ENCODE peak calls at places on chromosomes 7 and 10, in eight cellular contexts. P, R, V, W, U, M, A and D are unnamed samples.

GRCh38 chr10:35640474-35640873 is 1.6 kb downstream of the FZD8 start:
- DNase-seq in R (no peak), U (peak; percentile 92), W (no peak), P (peak; percentile 43), A (no peak), M (no peak), V (peak; percentile 57), D (no peak)

GRCh38 chr7:23530901-23531793 is 634 bp downstream of the TRA2A start:
- DNase-seq in R (peak; percentile 38), P (peak; percentile 56), U (peak; percentile 72), A (no peak), V (peak; percentile 66), M (peak; percentile 60), W (no peak), D (no peak)

GRCh38 chr10:101672536-101672935 is 22.4 kb downstream of the FBXW4 start:
- DNase-seq in M (no peak), R (no peak), A (no peak), V (no peak), W (no peak), U (no peak), P (no peak), D (no peak)

GRCh38 chr7:107694395-107694794 is 33.8 kb downstream of the SLC26A4 start:
- DNase-seq in W (no peak), A (no peak), P (no peak), M (no peak), V (no peak), U (no peak), R (no peak), D (no peak)

GRCh38 chr7:44439933-44440332 is 50.5 kb downstream of the NUDCD3 start:
- DNase-seq in W (no peak), R (no peak), M (no peak), U (no peak), V (no peak), A (no peak), P (no peak), D (no peak)

GRCh38 chr10:3853547-3853989 is 68.6 kb upstream of the KLF6 start:
- DNase-seq in P (peak; percentile 49), A (no peak), V (no peak), W (peak; percentile 59), M (no peak), R (no peak), U (no peak), D (no peak)

GRCh38 chr7:84022686-84023308 is 171.8 kb downstream of the SEMA3A start:
- DNase-seq in U (no peak), P (no peak), R (no peak), W (no peak), V (no peak), M (no peak), A (no peak), D (no peak)

GRCh38 chr10:18988338-18988737 is 60.3 kb upstream of the MALRD1 start:
- DNase-seq in V (no peak), U (no peak), W (no peak), A (no peak), M (no peak), R (no peak), P (no peak), D (no peak)

GRCh38 chr10:119616879-119617580 is 20.3 kb upstream of the TIAL1 start:
- DNase-seq in A (no peak), U (no peak), P (no peak), M (no peak), W (no peak), V (no peak), R (no peak), D (no peak)

GRCh38 chr7:152899482-152900166 is 140.1 kb downstream of the ACTR3B start:
- DNase-seq in W (no peak), U (no peak), M (no peak), A (no peak), R (no peak), P (no peak), V (no peak), D (no peak)

GRCh38 chr10:95755511-95756004 is 405 bp upstream of the ENTPD1 start:
- DNase-seq in W (no peak), P (no peak), R (no peak), V (peak; percentile 82), A (no peak), M (no peak), U (peak; percentile 15), D (no peak)

GRCh38 chr10:132179551-132180392 is 7.0 kb upstream of the DPYSL4 start:
- DNase-seq in A (no peak), M (no peak), P (no peak), R (no peak), V (no peak), W (no peak), U (no peak), D (no peak)

GRCh38 chr7:128022631-128023532 is 8.4 kb downstream of the LRRC4 start:
- DNase-seq in R (no peak), V (no peak), P (peak; percentile 27), A (no peak), W (peak; percentile 43), M (no peak), U (no peak), D (no peak)

GRCh38 chr10:102227050-102227449 is 951 bp downstream of the ELOVL3 start:
- DNase-seq in M (no peak), R (no peak), U (no peak), P (no peak), W (no peak), A (no peak), V (no peak), D (peak; percentile 33)

GRCh38 chr7:158919686-158920085 is 63.3 kb downstream of the DYNC2I1 start:
- DNase-seq in V (no peak), A (no peak), M (no peak), R (no peak), P (no peak), W (no peak), U (no peak), D (no peak)

GRCh38 chr7:87131806-87132205 is 20.4 kb upstream of the DMTF1 start:
- DNase-seq in P (no peak), W (no peak), V (no peak), A (no peak), U (no peak), R (no peak), M (no peak), D (no peak)

GRCh38 chr10:16944081-16944922 is 127.1 kb upstream of the RSU1 start:
- DNase-seq in M (no peak), U (no peak), P (no peak), A (no peak), V (no peak), R (no peak), W (peak; percentile 85), D (no peak)

GRCh38 chr7:44988718-44989117 is 9.9 kb upstream of the MYO1G start:
- DNase-seq in U (no peak), W (no peak), P (no peak), V (no peak), R (no peak), A (no peak), M (no peak), D (no peak)

GRCh38 chr10:114300036-114300645 is 61.1 kb downstream of the VWA2 start:
- DNase-seq in P (no peak), W (no peak), U (no peak), M (no peak), A (no peak), V (no peak), R (no peak), D (no peak)

GRCh38 chr7:25597881-25598456 is 369.7 kb upstream of the NPVF start:
- DNase-seq in M (no peak), W (no peak), V (peak; percentile 79), U (no peak), P (no peak), R (no peak), A (no peak), D (no peak)

GRCh38 chr10:35940067-35940989 is 298.2 kb upstream of the FZD8 start:
- DNase-seq in V (no peak), U (peak; percentile 30), M (no peak), A (no peak), R (no peak), P (no peak), W (no peak), D (no peak)

GRCh38 chr10:122044713-122045112 is 55.8 kb downstream of the TACC2 start:
- DNase-seq in M (no peak), U (peak; percentile 53), A (no peak), R (no peak), P (peak; percentile 17), V (no peak), W (no peak), D (no peak)

GRCh38 chr7:107446531-107446930 is 23.3 kb upstream of the GPR22 start:
- DNase-seq in P (peak; percentile 53), R (no peak), A (no peak), U (no peak), W (no peak), M (no peak), V (no peak), D (no peak)

GRCh38 chr10:108784534-108784933 is 1138.8 kb downstream of the XPNPEP1 start:
- DNase-seq in R (no peak), V (no peak), M (no peak), A (no peak), P (no peak), U (no peak), W (no peak), D (no peak)

GRCh38 chr10:84335516-84335915 is 7.1 kb downstream of the CCSER2 start:
- DNase-seq in W (no peak), U (no peak), V (peak; percentile 25), A (no peak), P (no peak), M (no peak), R (no peak), D (no peak)

GRCh38 chr7:132076301-132077049 is 499.8 kb downstream of the PLXNA4 start:
- DNase-seq in W (no peak), U (no peak), M (no peak), V (no peak), P (no peak), A (no peak), R (no peak), D (no peak)

GRCh38 chr10:95480901-95481491 is 80.2 kb downstream of the SORBS1 start:
- DNase-seq in R (no peak), V (no peak), A (no peak), W (no peak), U (no peak), P (no peak), M (no peak), D (no peak)

GRCh38 chr10:73771722-73772279 is 10.0 kb upstream of the CHCHD1 start:
- DNase-seq in R (peak; percentile 63), V (peak; percentile 88), W (no peak), U (peak; percentile 92), A (peak; percentile 50), P (peak; percentile 59), M (peak; percentile 69), D (no peak)

GRCh38 chr7:19754521-19755116 is 18.8 kb downstream of the TMEM196 start:
- DNase-seq in R (no peak), W (peak; percentile 5), V (no peak), M (no peak), A (no peak), P (peak; percentile 9), U (peak; percentile 15), D (no peak)